ENCODE peak calls at places on chromosomes 4 and X, in seven cellular contexts. K is CD8-positive, alpha-beta T cell; V is BJ; G is left lung; D is left ventricle myocardium inferior; N is esophagus squamous epithelium; T is uterus. Y is an unnamed sample.
A peak's percentile ranks its signal among the peaks of the same experiment; 100 is the strongest.

GRCh38 chrX:49287665-49288064 is 15.8 kb upstream of the GAGE10 start:
- DNase-seq in K (no peak), V (no peak), G (no peak), D (no peak), N (no peak), T (no peak), Y (no peak)

GRCh38 chrX:46637937-46638336 is 64.4 kb downstream of the CHST7 start:
- DNase-seq in K (no peak), V (no peak), G (no peak), D (no peak), N (no peak), T (no peak), Y (no peak)

GRCh38 chr4:9703391-9703790 is 78.0 kb upstream of the DRD5 start:
- DNase-seq in K (peak; percentile 70), V (no peak), G (peak; percentile 41), D (peak; percentile 39), N (no peak), T (no peak), Y (peak; percentile 43)

GRCh38 chr4:8724436-8725070 is 132.0 kb downstream of the CPZ start:
- DNase-seq in K (no peak), V (no peak), G (peak; percentile 28), D (no peak), N (no peak), T (peak; percentile 3), Y (no peak)

GRCh38 chr4:109025471-109026076 is 262.7 kb upstream of the ETNPPL start:
- DNase-seq in K (no peak), V (no peak), G (no peak), D (no peak), N (no peak), T (no peak), Y (no peak)

GRCh38 chrX:153307546-153308175 is 13.9 kb downstream of the PNMA6F start:
- DNase-seq in K (no peak), V (no peak), G (no peak), D (no peak), N (no peak), T (no peak), Y (no peak)

GRCh38 chrX:17520206-17520605 is 145.2 kb downstream of the NHS start:
- DNase-seq in K (no peak), V (no peak), G (no peak), D (no peak), N (no peak), T (no peak), Y (no peak)

GRCh38 chr4:156929706-156930105 is 41.9 kb downstream of the PDGFC start:
- DNase-seq in K (no peak), V (no peak), G (no peak), D (no peak), N (no peak), T (no peak), Y (no peak)

GRCh38 chr4:36411338-36411737 is 129.9 kb downstream of the DTHD1 start:
- DNase-seq in K (no peak), V (no peak), G (no peak), D (no peak), N (no peak), T (no peak), Y (no peak)

GRCh38 chrX:13126785-13127184 is 82.4 kb upstream of the FAM9C start:
- DNase-seq in K (no peak), V (no peak), G (no peak), D (no peak), N (no peak), T (no peak), Y (no peak)

GRCh38 chrX:121308276-121308805 is 260.9 kb downstream of the GLUD2 start:
- DNase-seq in K (no peak), V (peak; percentile 14), G (peak; percentile 29), D (no peak), N (no peak), T (peak; percentile 15), Y (no peak)

GRCh38 chrX:24961809-24962208 is 54.0 kb downstream of the ARX start:
- DNase-seq in K (no peak), V (no peak), G (no peak), D (no peak), N (no peak), T (no peak), Y (no peak)

GRCh38 chr4:176270669-176271068 is 1.6 kb upstream of the ASB5 start:
- DNase-seq in K (no peak), V (peak; percentile 97), G (no peak), D (no peak), N (no peak), T (peak; percentile 24), Y (no peak)

GRCh38 chrX:72130762-72131231 is 918 bp downstream of the RTL5 start:
- DNase-seq in K (no peak), V (no peak), G (no peak), D (no peak), N (no peak), T (peak; percentile 36), Y (peak; percentile 19)

GRCh38 chrX:140509468-140510305 is 4.8 kb upstream of the SOX3 start:
- DNase-seq in K (no peak), V (no peak), G (no peak), D (no peak), N (no peak), T (no peak), Y (no peak)

GRCh38 chr4:77501851-77502250 is 103.8 kb upstream of the CXCL13 start:
- DNase-seq in K (no peak), V (no peak), G (no peak), D (no peak), N (no peak), T (no peak), Y (no peak)

GRCh38 chr4:152126233-152126632 is 365.4 kb upstream of the GATB start:
- DNase-seq in K (no peak), V (no peak), G (no peak), D (no peak), N (no peak), T (no peak), Y (no peak)

GRCh38 chrX:75155830-75156525 is at the start of gene ABCB7:
- DNase-seq in K (peak; percentile 74), V (peak; percentile 20), G (peak; percentile 61), D (peak; percentile 32), N (no peak), T (peak; percentile 58), Y (peak; percentile 42)

GRCh38 chr4:4990857-4991540 is 28.3 kb downstream of the CYTL1 start:
- DNase-seq in K (no peak), V (peak; percentile 78), G (peak; percentile 69), D (peak; percentile 72), N (no peak), T (peak; percentile 91), Y (peak; percentile 78)

GRCh38 chr4:78904143-78904542 is 35.1 kb downstream of the PAQR3 start:
- DNase-seq in K (no peak), V (no peak), G (no peak), D (no peak), N (no peak), T (no peak), Y (no peak)

DNA sequence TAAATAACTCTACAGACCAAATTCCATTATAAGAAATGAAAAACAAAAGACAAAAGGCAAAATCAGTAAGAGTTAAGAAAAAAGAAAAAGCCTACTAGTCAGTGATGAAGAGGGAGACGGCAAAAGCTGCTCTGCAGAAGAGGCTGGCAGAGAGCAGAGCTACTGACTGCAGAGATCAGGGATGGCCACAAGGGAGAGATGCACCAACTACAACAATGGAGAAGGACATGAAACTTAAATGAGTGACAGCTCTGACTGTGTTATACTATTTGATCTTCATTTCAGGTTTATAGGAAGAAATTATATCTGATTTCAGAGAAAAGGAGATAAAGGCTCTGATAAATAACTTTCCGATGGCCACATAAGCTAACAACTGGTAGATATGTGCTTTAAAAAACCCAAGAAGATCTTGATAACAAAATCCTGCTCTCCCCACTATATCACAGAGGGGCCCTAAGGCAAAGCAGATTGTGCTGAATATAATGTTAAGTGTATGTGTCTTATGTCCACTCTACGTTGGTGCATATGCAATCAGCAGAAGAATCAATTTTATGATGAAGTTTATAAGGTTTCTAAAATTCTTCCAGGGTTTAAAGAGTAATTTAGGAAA is 58.4 kb upstream of the COX18 start:
- DNase-seq in K (no peak), V (no peak), G (no peak), D (no peak), N (no peak), T (no peak), Y (no peak)
- H3K36me3 ChIP-seq in K (peaks cover 18% of the 10 kb centered on the region), V (peaks cover 3% of the 10 kb centered on the region), G (peaks cover 59% of the 10 kb centered on the region), D (peaks cover 60% of the 10 kb centered on the region), N (peaks cover 11% of the 10 kb centered on the region), T (no peaks in the 10 kb centered on the region), Y (peaks cover 5% of the 10 kb centered on the region)

GRCh38 chr4:113604955-113605354 is 156.6 kb downstream of the CAMK2D start:
- DNase-seq in K (no peak), V (no peak), G (no peak), D (no peak), N (no peak), T (no peak), Y (no peak)
- H3K36me3 ChIP-seq in K (no peaks in the 10 kb centered on the region), V (peaks cover 1% of the 10 kb centered on the region), G (no peaks in the 10 kb centered on the region), D (peaks cover 34% of the 10 kb centered on the region), N (no peaks in the 10 kb centered on the region), T (no peaks in the 10 kb centered on the region), Y (peaks cover 12% of the 10 kb centered on the region)

DNA sequence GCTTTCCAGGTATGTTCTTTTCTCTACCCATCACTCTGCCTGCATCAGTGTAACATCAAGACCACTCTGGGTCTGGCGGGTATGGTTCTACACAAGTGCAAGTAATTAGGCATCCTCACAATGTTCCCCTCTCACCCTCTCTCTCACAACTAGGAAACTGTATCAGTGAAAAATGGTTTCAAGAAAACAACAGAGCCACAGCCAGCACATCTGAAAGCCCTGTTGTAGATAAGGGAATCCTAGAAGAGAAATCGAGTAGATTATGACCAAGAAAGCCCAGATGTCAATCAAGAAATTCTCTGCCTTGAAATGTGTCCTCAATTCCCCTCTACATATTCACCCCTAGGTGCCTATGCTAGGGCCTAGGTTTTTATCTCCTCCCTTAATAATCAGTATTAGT is 281.3 kb upstream of the ANKRD50 start:
- DNase-seq in K (no peak), V (no peak), G (no peak), D (no peak), N (no peak), T (no peak), Y (no peak)
- H3K36me3 ChIP-seq in K (no peaks in the 10 kb centered on the region), V (no peaks in the 10 kb centered on the region), G (no peaks in the 10 kb centered on the region), D (no peaks in the 10 kb centered on the region), N (no peaks in the 10 kb centered on the region), T (no peaks in the 10 kb centered on the region), Y (no peaks in the 10 kb centered on the region)

GRCh38 chr4:83065268-83065667 is 30.3 kb downstream of the COPS4 start:
- DNase-seq in K (no peak), V (no peak), G (no peak), D (no peak), N (no peak), T (no peak), Y (no peak)
- H3K36me3 ChIP-seq in K (peaks cover 24% of the 10 kb centered on the region), V (peaks cover 6% of the 10 kb centered on the region), G (peaks cover 78% of the 10 kb centered on the region), D (peaks cover 95% of the 10 kb centered on the region), N (peaks cover 15% of the 10 kb centered on the region), T (no peaks in the 10 kb centered on the region), Y (peaks cover 99% of the 10 kb centered on the region)

DNA sequence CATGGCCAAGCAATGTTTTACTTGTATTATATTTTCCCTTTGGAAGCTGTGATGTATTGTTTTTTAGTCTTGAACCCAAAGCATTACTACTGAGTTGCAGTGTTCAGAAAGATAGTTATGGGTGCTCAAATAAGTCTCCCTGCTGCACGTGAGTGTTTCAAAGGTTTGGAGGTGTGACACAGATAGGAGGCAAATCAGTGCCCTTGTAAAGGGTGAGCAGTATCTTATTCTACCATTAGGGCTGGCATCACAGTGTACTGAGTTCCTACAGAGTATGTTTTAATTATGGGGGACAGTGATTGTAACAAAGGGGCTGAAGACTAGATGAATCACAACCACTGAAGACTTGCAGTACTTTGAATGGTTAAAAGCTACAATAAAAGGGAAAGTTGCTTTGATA is 38.3 kb downstream of the NOCT start:
- DNase-seq in K (no peak), V (no peak), G (no peak), D (no peak), N (no peak), T (no peak), Y (no peak)
- H3K36me3 ChIP-seq in K (peaks cover 12% of the 10 kb centered on the region), V (peaks cover 2% of the 10 kb centered on the region), G (peaks cover 33% of the 10 kb centered on the region), D (peaks cover 55% of the 10 kb centered on the region), N (peaks cover under 1% of the 10 kb centered on the region), T (no peaks in the 10 kb centered on the region), Y (peaks cover 98% of the 10 kb centered on the region)

GRCh38 chrX:6228720-6229119 is at the start of gene NLGN4X:
- DNase-seq in K (no peak), V (no peak), G (no peak), D (no peak), N (no peak), T (no peak), Y (no peak)
- H3K36me3 ChIP-seq in K (no peaks in the 10 kb centered on the region), V (no peaks in the 10 kb centered on the region), G (no peaks in the 10 kb centered on the region), D (no peaks in the 10 kb centered on the region), N (no peaks in the 10 kb centered on the region), T (no peaks in the 10 kb centered on the region), Y (no peaks in the 10 kb centered on the region)